ENCODE peak calls at places on chromosome 20, in six cellular contexts. One of them, this sample, is unnamed.

GRCh38 chr20:47358672-47359532 is 2.4 kb upstream of the ZMYND8 start:
- DNase-seq in D341Med: peak; percentile 43
- DNase-seq in retina: peak; percentile 74
- DNase-seq in left ventricle myocardium superior: peak; percentile 65
- DNase-seq in KG1: peak; percentile 43
- DNase-seq in A673: no peak
- DNase-seq in this sample: peak; percentile 100

GRCh38 chr20:32589256-32589655 is 4.1 kb upstream of the NOL4L start:
- DNase-seq in D341Med: no peak
- DNase-seq in retina: no peak
- DNase-seq in left ventricle myocardium superior: no peak
- DNase-seq in KG1: no peak
- DNase-seq in A673: no peak
- DNase-seq in this sample: no peak

GRCh38 chr20:53003420-53003819 is 31.3 kb downstream of the TSHZ2 start:
- DNase-seq in D341Med: no peak
- DNase-seq in retina: peak; percentile 64
- DNase-seq in left ventricle myocardium superior: no peak
- DNase-seq in KG1: no peak
- DNase-seq in A673: peak; percentile 77
- DNase-seq in this sample: no peak

GRCh38 chr20:38126146-38126912 is 38.7 kb downstream of the TGM2 start:
- DNase-seq in D341Med: no peak
- DNase-seq in retina: no peak
- DNase-seq in left ventricle myocardium superior: peak; percentile 47
- DNase-seq in KG1: no peak
- DNase-seq in A673: no peak
- DNase-seq in this sample: no peak

GRCh38 chr20:47479506-47479905 is 22.2 kb upstream of the NCOA3 start:
- DNase-seq in D341Med: no peak
- DNase-seq in retina: no peak
- DNase-seq in left ventricle myocardium superior: no peak
- DNase-seq in KG1: no peak
- DNase-seq in A673: no peak
- DNase-seq in this sample: no peak

GRCh38 chr20:54774423-54774822 is 299.0 kb downstream of the DOK5 start:
- DNase-seq in D341Med: no peak
- DNase-seq in retina: no peak
- DNase-seq in left ventricle myocardium superior: no peak
- DNase-seq in KG1: no peak
- DNase-seq in A673: no peak
- DNase-seq in this sample: no peak

GRCh38 chr20:1671891-1672669 is 14.5 kb upstream of the SIRPG start:
- DNase-seq in D341Med: no peak
- DNase-seq in retina: no peak
- DNase-seq in left ventricle myocardium superior: no peak
- DNase-seq in KG1: no peak
- DNase-seq in A673: no peak
- DNase-seq in this sample: no peak

GRCh38 chr20:47063808-47064207 is 169.2 kb downstream of the EYA2 start:
- DNase-seq in D341Med: no peak
- DNase-seq in retina: no peak
- DNase-seq in left ventricle myocardium superior: no peak
- DNase-seq in KG1: no peak
- DNase-seq in A673: no peak
- DNase-seq in this sample: no peak

GRCh38 chr20:9149796-9150195 is 80.9 kb downstream of the PLCB4 start:
- DNase-seq in D341Med: no peak
- DNase-seq in retina: no peak
- DNase-seq in left ventricle myocardium superior: no peak
- DNase-seq in KG1: no peak
- DNase-seq in A673: no peak
- DNase-seq in this sample: no peak

GRCh38 chr20:40232288-40232687 is 456.7 kb downstream of the MAFB start:
- DNase-seq in D341Med: no peak
- DNase-seq in retina: no peak
- DNase-seq in left ventricle myocardium superior: no peak
- DNase-seq in KG1: no peak
- DNase-seq in A673: peak; percentile 92
- DNase-seq in this sample: no peak

GRCh38 chr20:17558154-17558940 is 11.5 kb upstream of the DSTN start:
- DNase-seq in D341Med: no peak
- DNase-seq in retina: no peak
- DNase-seq in left ventricle myocardium superior: no peak
- DNase-seq in KG1: no peak
- DNase-seq in A673: peak; percentile 86
- DNase-seq in this sample: no peak

This sample was measured in Caco-2.